ENCODE peak calls at places on chromosomes 12 and 14, in six cellular contexts. H is esophagus squamous epithelium, Z is IMR-90, D is HCT116, L is suprapubic skin, R is GM12891. K is an unnamed sample.

GRCh38 chr12:8698132-8698829 is 490 bp downstream of the RIMKLB start:
- DNase-seq in H (no peak), Z (peak), D (no peak), L (peak), R (no peak), K (peak)

GRCh38 chr14:86334355-86334754 is 804.4 kb downstream of the FLRT2 start:
- DNase-seq in H (no peak), Z (peak), D (no peak), L (no peak), R (no peak), K (no peak)

GRCh38 chr12:570237-570925 is 92.9 kb downstream of the NINJ2 start:
- DNase-seq in H (no peak), Z (peak), D (peak), L (peak), R (no peak), K (peak)

GRCh38 chr12:43267782-43268181 is 284.2 kb downstream of the ADAMTS20 start:
- DNase-seq in H (no peak), Z (no peak), D (no peak), L (no peak), R (no peak), K (no peak)

GRCh38 chr14:59630281-59630963 is 53.8 kb upstream of the CCDC175 start:
- DNase-seq in H (no peak), Z (no peak), D (no peak), L (no peak), R (peak), K (no peak)

GRCh38 chr14:96741151-96741977 is 55.8 kb upstream of the VRK1 start:
- DNase-seq in H (no peak), Z (peak), D (no peak), L (no peak), R (peak), K (peak)

GRCh38 chr12:65638324-65638723 is 186.0 kb upstream of the HMGA2 start:
- DNase-seq in H (no peak), Z (no peak), D (no peak), L (no peak), R (no peak), K (no peak)

GRCh38 chr12:57248934-57249742 is 1.8 kb downstream of the STAC3 start:
- DNase-seq in H (no peak), Z (no peak), D (no peak), L (no peak), R (no peak), K (no peak)

GRCh38 chr12:32659908-32660440 is 19.1 kb upstream of the DNM1L start:
- DNase-seq in H (no peak), Z (no peak), D (no peak), L (no peak), R (no peak), K (no peak)

GRCh38 chr12:51847830-51848727 is at the start of gene FIGNL2:
- DNase-seq in H (no peak), Z (peak), D (no peak), L (no peak), R (no peak), K (no peak)

GRCh38 chr12:124486346-124486963 is 81.0 kb downstream of the NCOR2 start:
- DNase-seq in H (no peak), Z (no peak), D (no peak), L (peak), R (no peak), K (no peak)

GRCh38 chr12:66119229-66119869 is 11.2 kb downstream of the LLPH start:
- DNase-seq in H (no peak), Z (peak), D (no peak), L (no peak), R (no peak), K (no peak)

GRCh38 chr12:89863332-89863938 is 154.8 kb upstream of the ATP2B1 start:
- DNase-seq in H (no peak), Z (no peak), D (no peak), L (no peak), R (no peak), K (no peak)

GRCh38 chr14:66046035-66046434 is 440.1 kb upstream of the CCDC196 start:
- DNase-seq in H (no peak), Z (no peak), D (no peak), L (no peak), R (no peak), K (no peak)

GRCh38 chr12:51009038-51009437 is 17.1 kb downstream of the SLC11A2 start:
- DNase-seq in H (no peak), Z (no peak), D (no peak), L (peak), R (no peak), K (no peak)

GRCh38 chr12:11652351-11653040 is 3.0 kb downstream of the ETV6 start:
- DNase-seq in H (no peak), Z (peak), D (no peak), L (no peak), R (no peak), K (no peak)

GRCh38 chr12:52521175-52521574 is 981 bp upstream of the KRT5 start:
- DNase-seq in H (no peak), Z (no peak), D (peak), L (peak), R (no peak), K (no peak)

GRCh38 chr14:25411933-25412757 is 362.2 kb upstream of the STXBP6 start:
- DNase-seq in H (no peak), Z (no peak), D (no peak), L (no peak), R (no peak), K (no peak)

GRCh38 chr14:60721331-60722162 is 2.6 kb downstream of the SIX4 start:
- DNase-seq in H (no peak), Z (peak), D (peak), L (peak), R (peak), K (peak)

GRCh38 chr12:64256166-64256800 is 34.2 kb upstream of the KICS2 start:
- DNase-seq in H (no peak), Z (peak), D (peak), L (no peak), R (no peak), K (no peak)

GRCh38 chr12:58588771-58589170 is 331.5 kb downstream of the LRIG3 start:
- DNase-seq in H (no peak), Z (peak), D (no peak), L (no peak), R (no peak), K (no peak)

GRCh38 chr14:105336477-105337287 is 22.1 kb downstream of the PACS2 start:
- DNase-seq in H (no peak), Z (no peak), D (no peak), L (no peak), R (no peak), K (no peak)

GRCh38 chr12:32466986-32467711 is 67.8 kb downstream of the FGD4 start:
- DNase-seq in H (no peak), Z (no peak), D (no peak), L (no peak), R (no peak), K (no peak)

GRCh38 chr12:49020441-49020840 is 1.9 kb upstream of the PRKAG1 start:
- DNase-seq in H (no peak), Z (no peak), D (no peak), L (peak), R (no peak), K (no peak)

GRCh38 chr12:123064885-123065619 is 84.6 kb downstream of the ARL6IP4 start:
- DNase-seq in H (no peak), Z (no peak), D (no peak), L (peak), R (no peak), K (no peak)

GRCh38 chr12:6867407-6868210 is at the start of gene TPI1:
- DNase-seq in H (no peak), Z (peak), D (no peak), L (no peak), R (peak), K (peak)

GRCh38 chr14:33788116-33788515 is 162.8 kb downstream of the EGLN3 start:
- DNase-seq in H (no peak), Z (no peak), D (no peak), L (no peak), R (no peak), K (no peak)

GRCh38 chr12:91890742-91891141 is 254.9 kb downstream of the BTG1 start:
- DNase-seq in H (no peak), Z (peak), D (no peak), L (no peak), R (no peak), K (no peak)

GRCh38 chr14:35394326-35394725 is 10.2 kb downstream of the NFKBIA start:
- DNase-seq in H (no peak), Z (no peak), D (no peak), L (no peak), R (no peak), K (no peak)

GRCh38 chr12:132310181-132311040 is 19.0 kb downstream of the GALNT9 start:
- DNase-seq in H (no peak), Z (no peak), D (no peak), L (no peak), R (no peak), K (no peak)

GRCh38 chr14:65012353-65012752 is 25.7 kb downstream of the FNTB start:
- DNase-seq in H (no peak), Z (no peak), D (no peak), L (no peak), R (no peak), K (no peak)

GRCh38 chr14:68358978-68359861 is 433.6 kb downstream of the ZFP36L1 start:
- DNase-seq in H (no peak), Z (no peak), D (no peak), L (no peak), R (no peak), K (no peak)

GRCh38 chr14:31505411-31505810 is 17.6 kb upstream of the GPR33 start:
- DNase-seq in H (no peak), Z (peak), D (no peak), L (no peak), R (no peak), K (no peak)

GRCh38 chr12:111193067-111193466 is 175.8 kb downstream of the PHETA1 start:
- DNase-seq in H (no peak), Z (no peak), D (no peak), L (no peak), R (no peak), K (no peak)
- TF ChIP-seq POLR2A in H (no peak), Z (no peak), D (no peak), L (no peak), R (no peak), K (no peak)

DNA sequence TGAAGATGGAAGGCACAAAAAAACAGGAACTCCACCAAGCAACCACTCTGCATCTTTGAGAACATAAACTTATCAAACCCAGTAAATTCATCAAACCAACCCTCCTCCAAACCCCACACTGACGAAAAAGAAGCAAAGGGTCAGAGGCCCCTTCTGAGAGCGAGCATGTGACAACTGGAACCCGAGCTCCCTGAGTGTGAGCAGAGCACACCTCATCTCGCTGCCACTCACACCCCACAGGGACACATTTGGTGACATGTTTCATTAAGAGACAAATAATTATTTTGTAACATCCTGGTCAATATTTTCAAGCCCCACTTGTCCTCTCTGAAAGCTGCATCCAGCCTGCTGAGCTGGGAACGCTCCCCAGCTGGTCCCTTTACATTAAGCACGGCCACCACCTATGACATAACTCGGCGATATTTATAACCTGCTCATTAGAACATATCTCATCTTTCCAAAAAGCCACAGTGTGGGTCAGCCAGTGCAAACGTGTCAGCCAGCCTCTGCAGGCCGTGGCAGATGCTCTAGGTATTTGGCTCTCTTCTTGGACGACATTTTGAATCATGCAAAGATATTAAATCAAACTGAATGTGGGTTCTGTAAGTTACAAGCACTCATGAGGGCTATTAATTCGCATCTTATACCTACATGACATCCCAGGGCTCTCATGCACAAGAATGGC is 120.1 kb downstream of the TTC7B start:
- DNase-seq in H (no peak), Z (no peak), D (no peak), L (no peak), R (no peak), K (no peak)
- TF ChIP-seq POLR2A in H (no peak), Z (no peak), D (no peak), L (no peak), R (no peak), K (no peak)

GRCh38 chr12:3076730-3077571 is at the start of gene TSPAN9:
- DNase-seq in H (no peak), Z (peak), D (no peak), L (peak), R (peak), K (peak)
- TF ChIP-seq POLR2A in H (no peak), Z (peak), D (no peak), L (no peak), R (no peak), K (peak)

DNA sequence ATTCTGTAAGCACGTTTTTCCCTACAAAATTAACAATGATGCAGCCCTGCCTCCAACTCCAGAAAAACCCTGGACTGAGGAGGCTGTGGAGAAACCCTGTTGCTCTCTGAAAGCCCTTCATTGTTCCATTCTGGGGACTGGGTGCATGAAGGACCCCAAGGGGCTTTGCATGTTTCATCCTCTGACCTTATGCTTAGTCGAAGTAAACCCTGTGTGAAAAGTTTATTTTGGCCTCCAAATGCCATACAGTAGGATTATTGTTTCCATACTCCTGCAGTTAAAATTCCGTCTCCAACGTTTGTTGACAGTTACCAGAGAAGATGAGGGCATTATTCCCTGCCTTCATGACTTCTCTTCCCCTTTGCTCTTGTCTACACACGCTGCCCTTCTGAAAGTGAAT is 46.0 kb downstream of the CKB start:
- DNase-seq in H (no peak), Z (no peak), D (no peak), L (no peak), R (no peak), K (no peak)
- TF ChIP-seq POLR2A in H (no peak), Z (no peak), D (no peak), L (no peak), R (no peak), K (no peak)

GRCh38 chr14:22850944-22851790 is 14.8 kb downstream of the MMP14 start:
- DNase-seq in H (no peak), Z (peak), D (no peak), L (peak), R (no peak), K (peak)

GRCh38 chr14:22847661-22848341 is 11.4 kb downstream of the MMP14 start:
- DNase-seq in H (no peak), Z (peak), D (no peak), L (peak), R (no peak), K (no peak)

GRCh38 chr14:22848391-22849164 is 12.2 kb downstream of the MMP14 start:
- DNase-seq in H (no peak), Z (peak), D (no peak), L (peak), R (peak), K (no peak)

GRCh38 chr14:22846811-22847307 is 10.5 kb downstream of the MMP14 start:
- DNase-seq in H (no peak), Z (no peak), D (no peak), L (peak), R (no peak), K (no peak)

GRCh38 chr14:22849212-22849819 is 12.9 kb downstream of the MMP14 start:
- DNase-seq in H (no peak), Z (no peak), D (no peak), L (peak), R (no peak), K (no peak)
- TF ChIP-seq POLR2A in H (no peak), Z (no peak), D (no peak), L (no peak), R (no peak), K (no peak)

K was measured in H54.